ENCODE peak calls at places on chromosomes 7 and 10, in nine cellular contexts. Y, W, P, Q, B, U, H, T and C are unnamed samples.

GRCh38 chr7:1369856-1370657 is 89.2 kb downstream of the MICALL2 start:
- DNase-seq in Y (no peak), W (peak; percentile 70), P (no peak), Q (no peak), B (no peak), U (no peak), H (no peak), T (no peak), C (no peak)

GRCh38 chr7:18288322-18289037 is 207.1 kb upstream of the HDAC9 start:
- DNase-seq in Y (no peak), W (no peak), P (no peak), Q (no peak), B (no peak), U (no peak), H (no peak), T (no peak), C (no peak)

GRCh38 chr7:113710310-113711106 is 208.3 kb downstream of the PPP1R3A start:
- DNase-seq in Y (peak; percentile 83), W (peak; percentile 81), P (peak; percentile 44), Q (no peak), B (peak; percentile 57), U (peak; percentile 24), H (no peak), T (peak; percentile 52), C (peak; percentile 70)

GRCh38 chr7:45881759-45882464 is 6.4 kb upstream of the IGFBP1 start:
- DNase-seq in Y (peak; percentile 89), W (no peak), P (no peak), Q (no peak), B (no peak), U (no peak), H (no peak), T (no peak), C (no peak)

GRCh38 chr10:81876253-81876731 is 1.3 kb downstream of the NRG3 start:
- DNase-seq in Y (no peak), W (peak; percentile 89), P (no peak), Q (peak; percentile 59), B (no peak), U (no peak), H (no peak), T (no peak), C (no peak)

GRCh38 chr10:123451206-123451605 is 214.9 kb upstream of the GPR26 start:
- DNase-seq in Y (no peak), W (no peak), P (no peak), Q (no peak), B (no peak), U (no peak), H (no peak), T (no peak), C (no peak)

GRCh38 chr10:99908512-99908911 is 101.2 kb downstream of the DNMBP start:
- DNase-seq in Y (peak; percentile 36), W (no peak), P (no peak), Q (no peak), B (no peak), U (no peak), H (no peak), T (no peak), C (no peak)

GRCh38 chr10:69632516-69633199 is 2.6 kb downstream of the FAM241B start:
- DNase-seq in Y (no peak), W (no peak), P (no peak), Q (peak; percentile 61), B (no peak), U (no peak), H (peak; percentile 74), T (no peak), C (no peak)

GRCh38 chr10:22652988-22653431 is 61.4 kb downstream of the PIP4K2A start:
- DNase-seq in Y (no peak), W (no peak), P (no peak), Q (no peak), B (no peak), U (no peak), H (no peak), T (no peak), C (no peak)

GRCh38 chr10:120979435-120980315 is 128.5 kb downstream of the WDR11 start:
- DNase-seq in Y (no peak), W (peak; percentile 85), P (no peak), Q (no peak), B (peak; percentile 82), U (peak; percentile 54), H (no peak), T (peak; percentile 84), C (peak; percentile 82)

GRCh38 chr7:98294798-98295382 is 13.4 kb downstream of the BRI3 start:
- DNase-seq in Y (peak; percentile 47), W (peak; percentile 95), P (peak; percentile 41), Q (no peak), B (peak; percentile 71), U (peak; percentile 71), H (no peak), T (peak; percentile 58), C (peak; percentile 83)

GRCh38 chr10:90779573-90779972 is 78.3 kb downstream of the HTR7 start:
- DNase-seq in Y (peak; percentile 6), W (peak; percentile 51), P (no peak), Q (no peak), B (no peak), U (no peak), H (no peak), T (no peak), C (no peak)

GRCh38 chr10:123203393-123204126 is 49.4 kb downstream of the BUB3 start:
- DNase-seq in Y (no peak), W (no peak), P (no peak), Q (no peak), B (no peak), U (peak; percentile 19), H (no peak), T (no peak), C (no peak)

GRCh38 chr10:78524941-78525340 is 491.3 kb downstream of the RPS24 start:
- DNase-seq in Y (no peak), W (no peak), P (no peak), Q (no peak), B (no peak), U (no peak), H (no peak), T (no peak), C (no peak)

GRCh38 chr7:131538791-131539179 is 17.6 kb downstream of the PODXL start:
- DNase-seq in Y (no peak), W (peak; percentile 71), P (peak; percentile 50), Q (peak; percentile 61), B (no peak), U (no peak), H (no peak), T (no peak), C (no peak)

GRCh38 chr7:131543298-131543697 is 13.1 kb downstream of the PODXL start:
- DNase-seq in Y (no peak), W (no peak), P (no peak), Q (peak; percentile 31), B (no peak), U (no peak), H (no peak), T (no peak), C (no peak)

GRCh38 chr7:131538071-131538790 is 18.2 kb downstream of the PODXL start:
- DNase-seq in Y (peak; percentile 23), W (no peak), P (no peak), Q (peak; percentile 52), B (no peak), U (no peak), H (peak; percentile 95), T (no peak), C (no peak)

GRCh38 chr7:131537581-131537980 is 18.8 kb downstream of the PODXL start:
- DNase-seq in Y (no peak), W (no peak), P (no peak), Q (no peak), B (no peak), U (no peak), H (no peak), T (no peak), C (no peak)

GRCh38 chr7:131540491-131541162 is 15.8 kb downstream of the PODXL start:
- DNase-seq in Y (no peak), W (peak; percentile 62), P (peak; percentile 62), Q (peak; percentile 62), B (no peak), U (peak; percentile 93), H (peak; percentile 85), T (no peak), C (no peak)
- TF ChIP-seq CTCF in Y (no peak), W (peak; percentile 45), P (peak; percentile 33), Q (no peak), B (no peak), U (no peak), H (no peak), T (no peak), C (no peak)

DNA sequence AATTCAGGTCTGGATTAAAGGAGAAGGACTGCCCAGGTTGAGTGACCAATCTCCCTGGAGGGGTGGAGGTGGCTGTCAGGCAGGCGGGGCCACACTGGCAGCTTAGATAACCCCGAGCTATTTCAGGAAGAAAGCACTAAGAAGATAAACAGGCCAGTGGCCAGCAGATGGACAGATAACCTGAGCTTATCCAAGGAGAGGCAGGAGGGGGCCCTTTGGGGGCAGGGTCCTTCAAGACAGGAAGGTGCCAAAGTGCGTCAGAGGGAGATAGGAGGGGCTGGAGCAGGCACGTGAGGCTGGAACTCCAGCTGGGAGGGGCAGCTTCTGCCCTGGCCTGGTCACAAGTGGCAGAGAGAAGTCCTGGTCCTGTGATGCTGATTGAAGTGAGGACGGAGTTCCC is 29.8 kb upstream of the PODXL start:
- DNase-seq in Y (no peak), W (peak; percentile 87), P (peak; percentile 67), Q (no peak), B (peak; percentile 18), U (peak; percentile 6), H (no peak), T (no peak), C (peak; percentile 35)
- H3K9me3 ChIP-seq in Y (no peaks in the 10 kb centered on the region), W (no peaks in the 10 kb centered on the region), P (no peaks in the 10 kb centered on the region), Q (no peaks in the 10 kb centered on the region), B (no peaks in the 10 kb centered on the region), U (no peaks in the 10 kb centered on the region), H (no peaks in the 10 kb centered on the region), T (no peaks in the 10 kb centered on the region), C (no peaks in the 10 kb centered on the region)

GRCh38 chr7:142904128-142904527 is 18.6 kb upstream of the TRPV6 start:
- DNase-seq in Y (no peak), W (no peak), P (no peak), Q (no peak), B (no peak), U (no peak), H (no peak), T (no peak), C (no peak)
- H3K4me3 ChIP-seq in Y (no peak overlapping the region), W (peak overlapping the region; percentile 30), P (no peak overlapping the region), Q (no peak overlapping the region), B (no peak overlapping the region), U (no peak overlapping the region), H (no peak overlapping the region), T (no peak overlapping the region), C (no peak overlapping the region)

GRCh38 chr7:25781704-25782103 is 370.3 kb upstream of the NFE2L3 start:
- DNase-seq in Y (no peak), W (no peak), P (no peak), Q (no peak), B (no peak), U (no peak), H (no peak), T (no peak), C (no peak)

GRCh38 chr7:25779002-25779546 is 372.9 kb upstream of the NFE2L3 start:
- DNase-seq in Y (no peak), W (no peak), P (no peak), Q (no peak), B (no peak), U (no peak), H (no peak), T (no peak), C (no peak)

GRCh38 chr7:25776737-25777109 is 375.3 kb upstream of the NFE2L3 start:
- DNase-seq in Y (no peak), W (no peak), P (no peak), Q (no peak), B (no peak), U (no peak), H (no peak), T (no peak), C (no peak)

GRCh38 chr7:25777969-25778767 is 373.8 kb upstream of the NFE2L3 start:
- DNase-seq in Y (no peak), W (no peak), P (no peak), Q (no peak), B (no peak), U (no peak), H (no peak), T (no peak), C (no peak)

GRCh38 chr7:25780904-25781303 is 371.1 kb upstream of the NFE2L3 start:
- DNase-seq in Y (no peak), W (no peak), P (no peak), Q (no peak), B (no peak), U (no peak), H (no peak), T (no peak), C (no peak)
- TF ChIP-seq CTCF in Y (no peak), W (no peak), P (no peak), Q (no peak), B (no peak), U (no peak), H (no peak), T (no peak), C (no peak)